ENCODE peak calls at places on chromosomes 7 and 10, in nine cellular contexts. V, Y, L, N, I, Q, M, H and X are unnamed samples.

GRCh38 chr10:114879093-114879492 is 57.5 kb downstream of the FHIP2A start:
- DNase-seq in Q (no peak), Y (no peak), I (no peak), L (no peak), V (peak; percentile 38), N (no peak), M (no peak), H (peak; percentile 10), X (no peak)

GRCh38 chr10:99926925-99927718 is 82.6 kb downstream of the DNMBP start:
- DNase-seq in L (peak; percentile 76), V (peak; percentile 53), N (no peak), Y (peak; percentile 64), H (peak; percentile 35), M (no peak), Q (peak; percentile 46), I (no peak), X (no peak)

GRCh38 chr10:98262571-98262970 is 5.4 kb downstream of the LOXL4 start:
- DNase-seq in Y (peak; percentile 63), N (no peak), V (peak; percentile 81), L (no peak), I (peak; percentile 93), M (no peak), H (peak; percentile 77), Q (peak; percentile 38), X (no peak)

GRCh38 chr10:94210465-94211186 is 152.1 kb downstream of the NOC3L start:
- DNase-seq in I (no peak), H (no peak), N (no peak), Q (no peak), Y (peak; percentile 9), V (no peak), L (no peak), M (no peak), X (no peak)

GRCh38 chr7:87210506-87210905 is 9.0 kb downstream of the TMEM243 start:
- DNase-seq in M (no peak), Q (no peak), L (no peak), Y (no peak), V (no peak), N (no peak), I (no peak), H (no peak), X (no peak)

GRCh38 chr10:79176949-79177602 is 108.3 kb downstream of the ZMIZ1 start:
- DNase-seq in M (no peak), Q (no peak), L (no peak), V (peak; percentile 66), I (no peak), N (no peak), H (no peak), Y (peak; percentile 47), X (peak; percentile 75)

GRCh38 chr10:115968236-115968635 is 304.8 kb downstream of the GFRA1 start:
- DNase-seq in I (no peak), Q (no peak), Y (no peak), V (no peak), N (no peak), H (peak; percentile 32), M (no peak), L (no peak), X (no peak)

GRCh38 chr10:91604936-91605534 is 27.8 kb downstream of the PPP1R3C start:
- DNase-seq in Y (no peak), Q (peak; percentile 89), H (no peak), N (no peak), M (no peak), I (no peak), L (no peak), V (peak; percentile 76), X (no peak)

GRCh38 chr7:115005942-115006341 is 84.0 kb downstream of the MDFIC start:
- DNase-seq in H (peak; percentile 67), M (no peak), Q (no peak), N (no peak), Y (peak; percentile 5), V (no peak), L (no peak), I (no peak), X (no peak)

GRCh38 chr10:110649652-110650264 is 5.6 kb downstream of the RBM20 start:
- DNase-seq in V (no peak), H (no peak), M (no peak), Y (no peak), I (no peak), Q (no peak), N (no peak), L (no peak), X (no peak)
- H3K27me3 ChIP-seq in V (peaks cover 35% of the 10 kb centered on the region), H (peaks cover 7% of the 10 kb centered on the region), M (no peaks in the 10 kb centered on the region), Y (peaks cover 6% of the 10 kb centered on the region), I (no peaks in the 10 kb centered on the region), Q (peaks cover 15% of the 10 kb centered on the region), N (peaks cover 33% of the 10 kb centered on the region), L (peaks cover 77% of the 10 kb centered on the region), X (peaks cover 91% of the 10 kb centered on the region)

DNA sequence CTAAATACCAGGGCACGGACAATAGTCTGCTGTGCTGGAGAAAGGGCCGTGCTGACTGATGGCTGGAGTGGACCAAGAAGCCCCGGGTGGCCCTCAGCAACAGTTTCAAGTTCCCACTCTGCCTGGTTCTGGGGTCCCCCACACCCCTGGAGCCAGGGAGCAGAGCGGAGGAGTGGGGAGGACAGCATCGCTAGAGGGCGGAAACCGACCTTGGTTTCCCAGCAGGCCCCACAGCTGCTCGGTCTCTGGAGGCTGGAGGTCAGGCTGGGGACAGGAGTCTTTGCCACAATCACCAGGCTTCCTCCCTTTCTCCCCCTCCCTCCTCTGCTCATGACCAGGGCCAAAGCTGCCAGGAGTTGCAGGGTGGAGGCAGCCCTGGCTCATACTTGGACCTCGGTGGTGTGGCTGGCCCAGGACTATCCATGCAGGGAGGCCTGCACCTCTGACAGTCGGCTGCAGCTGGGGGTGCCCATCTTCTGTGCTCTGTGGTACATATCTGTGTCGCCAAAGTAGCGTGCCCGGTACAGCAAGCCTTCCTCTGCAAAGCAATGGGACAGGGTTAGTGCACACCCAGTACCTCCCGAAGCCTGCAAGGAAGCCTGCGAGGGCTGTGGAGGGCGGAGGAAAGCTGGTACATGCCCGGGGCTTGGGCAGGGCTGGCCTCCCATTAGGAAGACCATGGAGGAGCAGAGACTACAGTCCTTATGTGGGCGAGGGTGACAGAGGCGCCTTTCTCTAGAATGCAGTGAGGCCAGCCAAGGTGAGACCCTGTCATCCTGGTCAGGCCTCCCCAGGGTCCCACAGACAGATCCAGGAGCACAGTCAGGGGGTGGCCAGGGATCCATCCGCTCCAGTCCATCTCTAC is 19.1 kb downstream of the DNAJB12 start:
- DNase-seq in N (no peak), Y (peak; percentile 90), L (peak; percentile 70), H (no peak), I (peak; percentile 89), Q (no peak), M (peak; percentile 85), V (no peak), X (no peak)
- H3K4me3 ChIP-seq in N (no peak overlapping the region), Y (no peak overlapping the region), L (no peak overlapping the region), H (no peak overlapping the region), I (peak overlapping the region; percentile 23), Q (no peak overlapping the region), M (no peak overlapping the region), V (no peak overlapping the region), X (no peak overlapping the region)

DNA sequence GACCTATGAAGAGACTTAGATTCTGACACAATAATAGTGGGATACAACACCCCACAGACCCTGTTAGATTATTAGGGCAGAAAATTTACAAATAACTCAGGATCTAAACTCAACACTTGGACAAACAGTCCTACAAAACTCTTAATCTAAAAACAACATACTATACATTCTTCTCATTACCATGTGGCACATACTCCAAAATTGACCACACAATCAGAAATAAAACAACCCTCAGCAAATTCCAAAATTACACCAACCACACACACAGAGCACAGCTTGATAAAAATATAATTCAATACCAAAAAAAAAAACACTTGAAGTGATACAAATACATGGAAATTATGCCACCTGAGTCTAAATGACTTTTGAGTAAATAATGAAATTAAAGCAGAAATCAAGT is 7.8 kb downstream of the ZNF680 start:
- DNase-seq in N (no peak), L (no peak), V (no peak), M (no peak), I (no peak), Y (no peak), H (no peak), Q (no peak), X (no peak)
- H3K27me3 ChIP-seq in N (no peaks in the 10 kb centered on the region), L (no peaks in the 10 kb centered on the region), V (no peaks in the 10 kb centered on the region), M (no peaks in the 10 kb centered on the region), I (no peaks in the 10 kb centered on the region), Y (no peaks in the 10 kb centered on the region), H (no peaks in the 10 kb centered on the region), Q (no peaks in the 10 kb centered on the region), X (no peaks in the 10 kb centered on the region)

GRCh38 chr7:66847879-66848810 is 72.9 kb upstream of the TMEM248 start:
- DNase-seq in H (peak; percentile 51), Q (peak; percentile 92), V (peak; percentile 84), M (no peak), N (no peak), L (no peak), Y (no peak), I (no peak), X (no peak)
- H3K4me3 ChIP-seq in H (no peak overlapping the region), Q (no peak overlapping the region), V (no peak overlapping the region), M (no peak overlapping the region), N (no peak overlapping the region), L (no peak overlapping the region), Y (no peak overlapping the region), I (no peak overlapping the region), X (no peak overlapping the region)